ENCODE peak calls at places on chromosomes 6 and 20, in nine cellular contexts. A, G, E, S, B, K, L, J and T are unnamed samples. For H3K9me3, the result is how much of the 10 kb centered on the place peaks cover.

GRCh38 chr20:34578040-34578439 is 19.5 kb downstream of the MAP1LC3A start:
- DNase-seq in A (peak), G (no peak), E (no peak), S (no peak), B (no peak), K (no peak), L (no peak), J (no peak), T (no peak)

GRCh38 chr6:111952326-111952725 is 79.1 kb upstream of the FYN start:
- DNase-seq in A (no peak), G (no peak), E (no peak), S (no peak), B (no peak), K (no peak), L (peak), J (no peak), T (no peak)

GRCh38 chr20:57835053-57835452 is 125.2 kb upstream of the PMEPA1 start:
- DNase-seq in A (no peak), G (no peak), E (no peak), S (no peak), B (no peak), K (no peak), L (no peak), J (no peak), T (no peak)

GRCh38 chr6:151999194-151999593 is 191.7 kb downstream of the ESR1 start:
- DNase-seq in A (no peak), G (no peak), E (no peak), S (no peak), B (no peak), K (no peak), L (no peak), J (no peak), T (no peak)

GRCh38 chr20:18585134-18585533 is 2.7 kb upstream of the DTD1 start:
- DNase-seq in A (peak), G (no peak), E (no peak), S (peak), B (no peak), K (no peak), L (no peak), J (no peak), T (no peak)

GRCh38 chr6:156883497-156884252 is 106.5 kb downstream of the ARID1B start:
- DNase-seq in A (no peak), G (no peak), E (no peak), S (peak), B (no peak), K (no peak), L (no peak), J (no peak), T (no peak)

GRCh38 chr6:124076336-124077048 is 272.8 kb downstream of the NKAIN2 start:
- DNase-seq in A (no peak), G (no peak), E (no peak), S (no peak), B (no peak), K (no peak), L (no peak), J (no peak), T (no peak)

GRCh38 chr6:66699385-66699784 is 992.4 kb upstream of the EYS start:
- DNase-seq in A (no peak), G (no peak), E (no peak), S (no peak), B (no peak), K (no peak), L (no peak), J (no peak), T (no peak)

GRCh38 chr6:35044145-35044745 is 96.9 kb downstream of the TCP11 start:
- DNase-seq in A (peak), G (no peak), E (no peak), S (peak), B (no peak), K (no peak), L (peak), J (no peak), T (no peak)

GRCh38 chr6:157675859-157676640 is 147.0 kb upstream of the SNX9 start:
- DNase-seq in A (no peak), G (no peak), E (no peak), S (no peak), B (no peak), K (no peak), L (no peak), J (no peak), T (no peak)

GRCh38 chr6:9566096-9566495 is 848.8 kb downstream of the TFAP2A start:
- DNase-seq in A (no peak), G (no peak), E (no peak), S (no peak), B (no peak), K (no peak), L (no peak), J (no peak), T (no peak)

GRCh38 chr20:50848341-50848808 is 53.5 kb downstream of the BCAS4 start:
- DNase-seq in A (peak), G (no peak), E (no peak), S (peak), B (no peak), K (no peak), L (no peak), J (no peak), T (no peak)

GRCh38 chr6:166623318-166623717 is 3.7 kb downstream of the RPS6KA2 start:
- DNase-seq in A (peak), G (no peak), E (no peak), S (no peak), B (no peak), K (no peak), L (no peak), J (no peak), T (no peak)

GRCh38 chr6:128655978-128656498 is 135.6 kb upstream of the PTPRK start:
- DNase-seq in A (peak), G (no peak), E (no peak), S (no peak), B (peak), K (no peak), L (peak), J (no peak), T (no peak)

GRCh38 chr6:119517428-119517827 is 167.9 kb upstream of the MAN1A1 start:
- DNase-seq in A (peak), G (no peak), E (no peak), S (no peak), B (no peak), K (no peak), L (no peak), J (no peak), T (no peak)

GRCh38 chr6:75203721-75204120 is 2.1 kb downstream of the COL12A1 start:
- DNase-seq in A (peak), G (no peak), E (no peak), S (no peak), B (no peak), K (no peak), L (no peak), J (no peak), T (no peak)
- H3K9me3 ChIP-seq in A (under half), G (under half), E (under half), S (under half), B (under half), K (under half), L (under half), J (under half), T (under half)

GRCh38 chr6:113271437-113271836 is 585.7 kb upstream of the MARCKS start:
- DNase-seq in A (peak), G (no peak), E (no peak), S (no peak), B (no peak), K (no peak), L (no peak), J (no peak), T (no peak)
- H3K9me3 ChIP-seq in A (under half), G (under half), E (half or more), S (under half), B (under half), K (under half), L (under half), J (under half), T (under half)

GRCh38 chr20:64026-64603 is 23.4 kb upstream of the DEFB125 start:
- DNase-seq in A (no peak), G (no peak), E (no peak), S (no peak), B (no peak), K (no peak), L (no peak), J (no peak), T (no peak)
- H3K9me3 ChIP-seq in A (under half), G (under half), E (under half), S (under half), B (half or more), K (under half), L (under half), J (under half), T (under half)

GRCh38 chr20:46671866-46672542 is 17.2 kb downstream of the TP53RK start:
- DNase-seq in A (no peak), G (no peak), E (no peak), S (no peak), B (no peak), K (no peak), L (no peak), J (no peak), T (no peak)
- H3K9me3 ChIP-seq in A (under half), G (under half), E (under half), S (under half), B (under half), K (under half), L (under half), J (under half), T (under half)